ENCODE peak calls at places on chromosomes 13 and 19, in six cellular contexts. F is mucosa of descending colon, J is pancreas, B is thoracic aorta, H is colonic mucosa, W is tibial nerve. D is an unnamed sample.
A peak's percentile ranks its signal among the peaks of the same experiment; 100 is the strongest.

GRCh38 chr13:85590231-85590931 is 208.8 kb downstream of the SLITRK6 start:
- DNase-seq in J (no peak), B (no peak), F (no peak), W (no peak), H (no peak), D (no peak)

GRCh38 chr19:29429021-29429420 is 96.8 kb upstream of the VSTM2B start:
- DNase-seq in J (peak; percentile 24), F (no peak), H (no peak), B (no peak), W (no peak), D (no peak)

GRCh38 chr13:98482476-98483444 is 94.1 kb downstream of the STK24 start:
- DNase-seq in J (peak; percentile 84), H (peak; percentile 69), F (peak; percentile 75), B (no peak), W (peak; percentile 61), D (peak; percentile 83)

GRCh38 chr13:92806215-92806614 is 420.4 kb upstream of the GPC6 start:
- DNase-seq in W (no peak), B (no peak), J (no peak), H (peak; percentile 20), F (no peak), D (no peak)

GRCh38 chr13:98208606-98209005 is 31.5 kb upstream of the RNF113B start:
- DNase-seq in F (no peak), B (no peak), H (no peak), W (no peak), J (no peak), D (no peak)

GRCh38 chr19:12872941-12873890 is 8.0 kb downstream of the DNASE2 start:
- DNase-seq in W (no peak), H (peak; percentile 79), B (no peak), F (peak; percentile 79), J (no peak), D (peak; percentile 82)

GRCh38 chr19:5403968-5404640 is 51.1 kb upstream of the ZNRF4 start:
- DNase-seq in H (peak; percentile 75), W (peak; percentile 36), B (peak; percentile 5), F (peak; percentile 58), J (peak; percentile 90), D (peak; percentile 65)

GRCh38 chr13:95707442-95708389 is 30.8 kb downstream of the DNAJC3 start:
- DNase-seq in H (no peak), B (no peak), W (no peak), J (no peak), F (no peak), D (no peak)

GRCh38 chr13:111044087-111044830 is 70.9 kb upstream of the ARHGEF7 start:
- DNase-seq in J (no peak), H (no peak), W (no peak), B (no peak), F (no peak), D (no peak)

GRCh38 chr19:42285988-42286348 is 16.0 kb upstream of the PRR19 start:
- DNase-seq in J (no peak), F (no peak), B (no peak), H (no peak), W (no peak), D (no peak)

GRCh38 chr19:18502633-18503294 is 19.1 kb downstream of the ELL start:
- DNase-seq in W (no peak), J (no peak), H (peak; percentile 52), F (no peak), B (no peak), D (peak; percentile 65)

GRCh38 chr13:111994578-111994977 is 72.4 kb upstream of the SOX1 start:
- DNase-seq in J (no peak), W (no peak), H (no peak), F (no peak), B (no peak), D (no peak)

GRCh38 chr13:77919351-77920294 is 992 bp upstream of the EDNRB start:
- DNase-seq in W (peak; percentile 15), J (peak; percentile 58), B (no peak), H (peak; percentile 35), F (peak; percentile 59), D (peak; percentile 82)

GRCh38 chr13:43058836-43059235 is 35.5 kb downstream of the DNAJC15 start:
- DNase-seq in H (no peak), W (no peak), F (no peak), B (no peak), J (no peak), D (no peak)

GRCh38 chr19:41521860-41522555 is 54.0 kb upstream of the CEACAM21 start:
- DNase-seq in W (no peak), F (no peak), J (peak; percentile 66), H (no peak), B (no peak), D (no peak)

GRCh38 chr19:39913682-39914333 is 20.6 kb downstream of the FCGBP start:
- DNase-seq in B (no peak), J (no peak), F (peak; percentile 78), W (no peak), H (peak; percentile 74), D (peak; percentile 56)

GRCh38 chr13:75255653-75256052 is 226.3 kb downstream of the TBC1D4 start:
- DNase-seq in J (no peak), B (no peak), H (no peak), W (no peak), F (no peak), D (no peak)

GRCh38 chr19:50417138-50417849 is 1.4 kb upstream of the SPIB start:
- DNase-seq in W (no peak), F (peak; percentile 81), B (no peak), H (peak; percentile 68), J (peak; percentile 77), D (no peak)

GRCh38 chr19:44754743-44755066 is 6.2 kb downstream of the BCL3 start:
- DNase-seq in B (no peak), W (no peak), F (no peak), J (no peak), H (peak; percentile 45), D (no peak)

GRCh38 chr13:108155185-108156106 is 59.9 kb downstream of the LIG4 start:
- DNase-seq in F (no peak), W (peak; percentile 39), B (no peak), H (peak; percentile 77), J (peak; percentile 79), D (no peak)

GRCh38 chr13:33263976-33264619 is 21.5 kb downstream of the STARD13 start:
- DNase-seq in F (no peak), W (no peak), H (no peak), B (no peak), J (no peak), D (no peak)

GRCh38 chr13:31807090-31807541 is 67.8 kb downstream of the RXFP2 start:
- DNase-seq in B (no peak), H (no peak), J (no peak), F (no peak), W (no peak), D (no peak)

GRCh38 chr13:75402787-75403186 is 79.2 kb downstream of the TBC1D4 start:
- DNase-seq in B (no peak), W (no peak), F (no peak), J (no peak), H (no peak), D (no peak)

GRCh38 chr13:46526763-46527162 is 26.2 kb upstream of the LRCH1 start:
- DNase-seq in B (no peak), J (no peak), F (no peak), H (no peak), W (no peak), D (no peak)

GRCh38 chr19:10517760-10518443 is 655 bp upstream of the S1PR5 start:
- DNase-seq in F (no peak), W (no peak), H (no peak), B (no peak), J (peak; percentile 73), D (no peak)

GRCh38 chr19:8361921-8362793 is 1.8 kb upstream of the ANGPTL4 start:
- DNase-seq in W (peak; percentile 86), F (peak; percentile 91), H (peak; percentile 93), J (peak; percentile 93), B (peak; percentile 94), D (peak; percentile 96)

GRCh38 chr19:38263696-38264485 is 482 bp upstream of the SPINT2 start:
- DNase-seq in J (peak; percentile 98), H (peak; percentile 94), F (no peak), W (no peak), B (peak; percentile 46), D (no peak)

GRCh38 chr13:79482271-79482970 is 1.5 kb downstream of the NDFIP2 start:
- DNase-seq in J (no peak), W (no peak), F (no peak), H (no peak), B (no peak), D (no peak)

GRCh38 chr19:19185853-19186728 is 5.9 kb downstream of the BORCS8 start:
- DNase-seq in H (peak; percentile 57), B (no peak), F (no peak), J (no peak), W (no peak), D (no peak)

GRCh38 chr13:38213307-38213706 is 136.3 kb upstream of the UFM1 start:
- DNase-seq in B (no peak), H (no peak), W (no peak), J (no peak), F (no peak), D (no peak)

GRCh38 chr19:17337675-17338439 is 504 bp downstream of the GTPBP3 start:
- DNase-seq in B (no peak), F (peak; percentile 73), H (peak; percentile 51), W (no peak), J (peak; percentile 67), D (peak; percentile 73)

GRCh38 chr13:110259651-110260050 is 47.3 kb downstream of the COL4A1 start:
- DNase-seq in H (no peak), B (no peak), J (no peak), W (no peak), F (no peak), D (no peak)

GRCh38 chr19:2602391-2603181 is 99.9 kb downstream of the GNG7 start:
- DNase-seq in B (peak; percentile 76), W (peak; percentile 61), F (peak; percentile 78), J (peak; percentile 81), H (peak; percentile 46), D (peak; percentile 92)

GRCh38 chr19:55114566-55115145 is 2.8 kb downstream of the PPP1R12C start:
- DNase-seq in J (no peak), W (no peak), F (peak; percentile 32), B (no peak), H (no peak), D (no peak)
- H3K4me1 ChIP-seq in J (peaks cover 11% of the 10 kb centered on the region), W (peaks cover 32% of the 10 kb centered on the region), F (peaks cover 18% of the 10 kb centered on the region), B (peaks cover 26% of the 10 kb centered on the region), H (peaks cover 8% of the 10 kb centered on the region), D (peaks cover 62% of the 10 kb centered on the region)

GRCh38 chr19:58518261-58519086 is 1.1 kb downstream of the ZBTB45 start:
- DNase-seq in J (no peak), F (peak; percentile 65), W (no peak), B (no peak), H (peak; percentile 52), D (no peak)
- H3K4me1 ChIP-seq in J (peaks cover 13% of the 10 kb centered on the region), F (peaks cover 32% of the 10 kb centered on the region), W (peaks cover 24% of the 10 kb centered on the region), B (peaks cover 13% of the 10 kb centered on the region), H (peaks cover 5% of the 10 kb centered on the region), D (peaks cover 62% of the 10 kb centered on the region)

DNA sequence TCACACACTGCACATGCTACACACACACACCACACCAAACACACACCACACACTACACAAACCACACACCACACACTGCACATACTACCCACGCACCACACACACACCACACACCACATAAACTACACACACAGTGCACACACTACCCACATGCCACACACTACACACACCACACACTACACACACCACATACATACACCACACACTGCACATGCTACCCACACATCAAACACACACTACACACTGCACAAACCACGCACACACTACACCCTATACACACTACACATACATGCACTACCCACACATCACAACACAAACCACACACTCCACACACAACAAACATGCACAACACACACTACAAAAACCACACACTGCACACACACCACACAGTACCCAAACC is 6.0 kb downstream of the MAG start:
- DNase-seq in H (no peak), J (no peak), F (no peak), B (no peak), W (no peak), D (no peak)
- H3K4me1 ChIP-seq in H (no peaks in the 10 kb centered on the region), J (no peaks in the 10 kb centered on the region), F (no peaks in the 10 kb centered on the region), B (no peaks in the 10 kb centered on the region), W (no peaks in the 10 kb centered on the region), D (peaks cover 7% of the 10 kb centered on the region)

GRCh38 chr19:46616631-46617322 is 8.1 kb downstream of the PTGIR start:
- DNase-seq in B (no peak), H (no peak), W (no peak), J (peak; percentile 90), F (no peak), D (no peak)
- H3K4me1 ChIP-seq in B (peaks cover 33% of the 10 kb centered on the region), H (peaks cover 5% of the 10 kb centered on the region), W (peaks cover 53% of the 10 kb centered on the region), J (peaks cover 24% of the 10 kb centered on the region), F (peaks cover 7% of the 10 kb centered on the region), D (peaks cover 56% of the 10 kb centered on the region)

D was measured in suprapubic skin.